ENCODE peak calls at places on chromosomes 3 and 15, in ten cellular contexts. One of them, this sample, is unnamed.

GRCh38 chr3:152470095-152470494 is 201.4 kb downstream of the MBNL1 start:
- DNase-seq in AG04450: no peak
- DNase-seq in psoas muscle: no peak
- DNase-seq in GM20000: no peak
- DNase-seq in mucosa of descending colon: no peak
- DNase-seq in esophagus muscularis mucosa: no peak
- DNase-seq in IMR-90: no peak
- DNase-seq in cardiac muscle cell: no peak
- DNase-seq in brain microvascular endothelial cell: no peak
- DNase-seq in endothelial cell: no peak
- DNase-seq in this sample: no peak

GRCh38 chr3:49019941-49020334 is 1.6 kb upstream of the DALRD3 start:
- DNase-seq in AG04450: no peak
- DNase-seq in psoas muscle: no peak
- DNase-seq in GM20000: no peak
- DNase-seq in mucosa of descending colon: no peak
- DNase-seq in esophagus muscularis mucosa: no peak
- DNase-seq in IMR-90: no peak
- DNase-seq in cardiac muscle cell: no peak
- DNase-seq in brain microvascular endothelial cell: no peak
- DNase-seq in endothelial cell: no peak
- DNase-seq in this sample: peak

GRCh38 chr3:62178739-62179600 is 194.4 kb downstream of the FEZF2 start:
- DNase-seq in AG04450: no peak
- DNase-seq in psoas muscle: no peak
- DNase-seq in GM20000: no peak
- DNase-seq in mucosa of descending colon: no peak
- DNase-seq in esophagus muscularis mucosa: no peak
- DNase-seq in IMR-90: no peak
- DNase-seq in cardiac muscle cell: no peak
- DNase-seq in brain microvascular endothelial cell: no peak
- DNase-seq in endothelial cell: no peak
- DNase-seq in this sample: no peak

GRCh38 chr15:56739964-56740640 is 6.8 kb upstream of the ZNF280D start:
- DNase-seq in AG04450: no peak
- DNase-seq in psoas muscle: no peak
- DNase-seq in GM20000: no peak
- DNase-seq in mucosa of descending colon: no peak
- DNase-seq in esophagus muscularis mucosa: no peak
- DNase-seq in IMR-90: no peak
- DNase-seq in cardiac muscle cell: no peak
- DNase-seq in brain microvascular endothelial cell: no peak
- DNase-seq in endothelial cell: no peak
- DNase-seq in this sample: no peak

GRCh38 chr15:65663521-65663920 is 41.8 kb downstream of the SLC24A1 start:
- DNase-seq in AG04450: no peak
- DNase-seq in psoas muscle: no peak
- DNase-seq in GM20000: no peak
- DNase-seq in mucosa of descending colon: no peak
- DNase-seq in esophagus muscularis mucosa: no peak
- DNase-seq in IMR-90: no peak
- DNase-seq in cardiac muscle cell: no peak
- DNase-seq in brain microvascular endothelial cell: no peak
- DNase-seq in endothelial cell: no peak
- DNase-seq in this sample: no peak

GRCh38 chr3:175187586-175187985 is 328.5 kb downstream of the NAALADL2 start:
- DNase-seq in AG04450: no peak
- DNase-seq in psoas muscle: no peak
- DNase-seq in GM20000: no peak
- DNase-seq in mucosa of descending colon: no peak
- DNase-seq in esophagus muscularis mucosa: no peak
- DNase-seq in IMR-90: peak
- DNase-seq in cardiac muscle cell: no peak
- DNase-seq in brain microvascular endothelial cell: no peak
- DNase-seq in endothelial cell: no peak
- DNase-seq in this sample: no peak

GRCh38 chr15:100778831-100779288 is 100.8 kb upstream of the ALDH1A3 start:
- DNase-seq in AG04450: no peak
- DNase-seq in psoas muscle: no peak
- DNase-seq in GM20000: no peak
- DNase-seq in mucosa of descending colon: no peak
- DNase-seq in esophagus muscularis mucosa: peak
- DNase-seq in IMR-90: no peak
- DNase-seq in cardiac muscle cell: no peak
- DNase-seq in brain microvascular endothelial cell: no peak
- DNase-seq in endothelial cell: no peak
- DNase-seq in this sample: no peak

GRCh38 chr3:39296197-39297077 is 16.6 kb upstream of the CX3CR1 start:
- DNase-seq in AG04450: no peak
- DNase-seq in psoas muscle: no peak
- DNase-seq in GM20000: no peak
- DNase-seq in mucosa of descending colon: no peak
- DNase-seq in esophagus muscularis mucosa: no peak
- DNase-seq in IMR-90: no peak
- DNase-seq in cardiac muscle cell: no peak
- DNase-seq in brain microvascular endothelial cell: no peak
- DNase-seq in endothelial cell: no peak
- DNase-seq in this sample: no peak

GRCh38 chr3:14915636-14916222 is 31.7 kb upstream of the NR2C2 start:
- DNase-seq in AG04450: no peak
- DNase-seq in psoas muscle: no peak
- DNase-seq in GM20000: no peak
- DNase-seq in mucosa of descending colon: no peak
- DNase-seq in esophagus muscularis mucosa: no peak
- DNase-seq in IMR-90: no peak
- DNase-seq in cardiac muscle cell: no peak
- DNase-seq in brain microvascular endothelial cell: no peak
- DNase-seq in endothelial cell: no peak
- DNase-seq in this sample: peak

DNA sequence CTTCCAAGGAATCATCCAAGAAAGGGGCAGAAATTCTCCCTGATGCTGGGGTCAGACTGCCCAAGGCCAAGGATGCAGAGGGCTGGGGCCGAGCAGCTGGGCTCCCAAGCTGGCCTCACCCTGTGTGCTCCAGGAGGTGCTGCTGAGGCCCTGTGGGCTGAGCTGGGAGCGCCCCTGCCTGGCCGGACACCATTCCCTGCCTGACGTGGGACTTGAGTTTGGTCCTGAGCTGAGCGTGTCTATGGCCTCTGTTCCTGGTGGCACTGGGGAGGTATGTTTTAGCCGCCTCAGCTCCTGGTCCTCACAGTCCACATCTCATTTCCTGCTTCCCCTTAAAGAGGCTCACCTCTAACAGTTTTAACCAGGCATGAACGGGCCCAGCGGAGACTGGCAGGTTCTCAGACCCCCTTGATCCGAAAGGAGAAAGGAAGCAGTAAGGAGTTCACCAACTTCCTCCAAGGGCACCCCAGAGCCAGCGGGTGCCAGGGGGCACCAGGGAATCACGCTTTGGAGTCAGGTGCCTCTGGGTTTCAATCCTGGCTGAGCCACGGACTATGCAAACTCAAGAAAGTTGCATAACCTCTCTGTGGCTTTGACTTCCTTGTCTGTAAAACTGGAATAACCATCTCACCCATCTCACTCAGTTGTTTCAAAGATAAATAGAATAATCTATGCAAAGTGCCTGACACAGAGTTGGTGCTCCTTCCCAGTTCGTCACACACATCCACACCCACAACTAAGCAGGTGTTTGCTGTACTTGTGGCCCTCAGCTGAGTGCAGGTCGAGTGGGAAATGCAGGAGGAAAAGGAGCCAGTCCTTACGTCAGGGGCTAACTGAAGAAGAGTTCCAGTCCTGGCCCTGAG is 48.6 kb downstream of the SLC12A8 start:
- DNase-seq in AG04450: no peak
- DNase-seq in psoas muscle: no peak
- DNase-seq in GM20000: no peak
- DNase-seq in mucosa of descending colon: peak
- DNase-seq in esophagus muscularis mucosa: no peak
- DNase-seq in IMR-90: no peak
- DNase-seq in cardiac muscle cell: peak
- DNase-seq in brain microvascular endothelial cell: no peak
- DNase-seq in endothelial cell: no peak
- DNase-seq in this sample: peak
- TF ChIP-seq CTCF in AG04450: no peak
- TF ChIP-seq CTCF in psoas muscle: no peak
- TF ChIP-seq CTCF in GM20000: no peak
- TF ChIP-seq CTCF in mucosa of descending colon: no peak
- TF ChIP-seq CTCF in esophagus muscularis mucosa: no peak
- TF ChIP-seq CTCF in IMR-90: peak
- TF ChIP-seq CTCF in cardiac muscle cell: peak
- TF ChIP-seq CTCF in brain microvascular endothelial cell: peak
- TF ChIP-seq CTCF in endothelial cell: no peak
- TF ChIP-seq CTCF in this sample: no peak

DNA sequence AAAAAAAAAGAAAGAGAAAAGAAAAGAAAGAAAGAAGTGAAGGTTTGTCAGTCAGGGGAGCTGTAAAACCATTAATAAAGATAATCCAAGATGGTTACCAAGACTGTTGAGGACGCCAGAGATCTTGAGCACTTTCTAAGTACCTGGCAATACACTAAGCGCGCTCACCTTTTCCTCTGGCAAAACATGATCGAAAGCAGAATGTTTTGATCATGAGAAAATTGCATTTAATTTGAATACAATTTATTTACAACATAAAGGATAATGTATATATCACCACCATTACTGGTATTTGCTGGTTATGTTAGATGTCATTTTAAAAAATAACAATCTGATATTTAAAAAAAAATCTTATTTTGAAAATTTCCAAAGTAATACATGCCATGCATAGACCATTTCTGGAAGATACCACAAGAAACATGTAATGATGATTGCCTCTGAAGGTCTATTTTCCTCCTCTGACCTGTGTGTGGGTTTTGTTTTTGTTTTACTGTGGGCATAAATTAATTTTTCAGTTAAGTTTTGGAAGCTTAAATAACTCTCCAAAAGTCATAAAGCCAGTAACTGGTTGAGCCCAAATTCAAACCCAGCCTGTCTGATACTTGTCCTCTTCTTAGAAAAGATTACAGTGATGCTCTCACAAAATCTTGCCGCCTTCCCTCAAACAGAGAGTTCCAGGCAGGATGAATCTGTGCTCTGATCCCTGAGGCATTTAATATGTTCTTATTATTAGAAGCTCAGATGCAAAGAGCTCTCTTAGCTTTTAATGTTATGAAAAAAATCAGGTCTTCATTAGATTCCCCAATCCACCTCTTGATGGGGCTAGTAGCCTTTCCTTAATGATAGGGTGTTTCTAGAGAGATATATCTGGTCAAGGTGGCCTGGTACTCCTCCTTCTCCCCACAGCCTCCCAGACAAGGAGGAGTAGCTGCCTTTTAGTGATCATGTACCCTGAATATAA is 2.0 kb downstream of the B2M start:
- DNase-seq in AG04450: no peak
- DNase-seq in psoas muscle: no peak
- DNase-seq in GM20000: no peak
- DNase-seq in mucosa of descending colon: no peak
- DNase-seq in esophagus muscularis mucosa: no peak
- DNase-seq in IMR-90: peak
- DNase-seq in cardiac muscle cell: no peak
- DNase-seq in brain microvascular endothelial cell: no peak
- DNase-seq in endothelial cell: no peak
- DNase-seq in this sample: no peak
- TF ChIP-seq CTCF in AG04450: peak
- TF ChIP-seq CTCF in psoas muscle: peak
- TF ChIP-seq CTCF in GM20000: no peak
- TF ChIP-seq CTCF in mucosa of descending colon: no peak
- TF ChIP-seq CTCF in esophagus muscularis mucosa: peak
- TF ChIP-seq CTCF in IMR-90: peak
- TF ChIP-seq CTCF in cardiac muscle cell: peak
- TF ChIP-seq CTCF in brain microvascular endothelial cell: peak
- TF ChIP-seq CTCF in endothelial cell: no peak
- TF ChIP-seq CTCF in this sample: no peak

DNA sequence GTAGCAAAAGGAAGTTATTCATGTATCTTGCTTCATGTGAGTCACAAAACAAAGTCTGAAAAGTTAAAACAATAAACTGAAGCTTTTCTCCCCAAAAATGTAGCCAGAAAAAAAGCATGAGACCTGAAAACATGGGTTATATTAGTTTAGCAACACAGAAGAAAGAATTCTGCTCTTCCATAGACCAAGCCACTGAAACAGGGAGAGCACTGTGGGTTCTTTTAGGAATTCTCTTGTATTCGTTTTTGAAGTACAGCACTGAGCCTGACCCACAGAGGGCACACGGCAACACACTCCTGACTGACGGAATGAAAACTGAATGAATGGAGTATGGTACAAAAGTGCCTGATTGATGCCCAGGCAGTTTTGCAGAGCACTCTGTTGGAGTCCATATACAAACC is 66.6 kb downstream of the TM4SF4 start:
- DNase-seq in AG04450: no peak
- DNase-seq in psoas muscle: no peak
- DNase-seq in GM20000: no peak
- DNase-seq in mucosa of descending colon: no peak
- DNase-seq in esophagus muscularis mucosa: no peak
- DNase-seq in IMR-90: peak
- DNase-seq in cardiac muscle cell: no peak
- DNase-seq in brain microvascular endothelial cell: peak
- DNase-seq in endothelial cell: no peak
- DNase-seq in this sample: peak
- TF ChIP-seq CTCF in AG04450: peak
- TF ChIP-seq CTCF in psoas muscle: no peak
- TF ChIP-seq CTCF in GM20000: no peak
- TF ChIP-seq CTCF in mucosa of descending colon: no peak
- TF ChIP-seq CTCF in esophagus muscularis mucosa: no peak
- TF ChIP-seq CTCF in IMR-90: peak
- TF ChIP-seq CTCF in cardiac muscle cell: peak
- TF ChIP-seq CTCF in brain microvascular endothelial cell: peak
- TF ChIP-seq CTCF in endothelial cell: no peak
- TF ChIP-seq CTCF in this sample: peak

GRCh38 chr3:36957862-36958686 is 13.2 kb upstream of the TRANK1 start:
- DNase-seq in AG04450: peak
- DNase-seq in psoas muscle: no peak
- DNase-seq in GM20000: no peak
- DNase-seq in mucosa of descending colon: no peak
- DNase-seq in esophagus muscularis mucosa: no peak
- DNase-seq in IMR-90: peak
- DNase-seq in cardiac muscle cell: no peak
- DNase-seq in brain microvascular endothelial cell: peak
- DNase-seq in endothelial cell: no peak
- DNase-seq in this sample: no peak

GRCh38 chr3:36956155-36956554 is 11.3 kb upstream of the TRANK1 start:
- DNase-seq in AG04450: no peak
- DNase-seq in psoas muscle: no peak
- DNase-seq in GM20000: no peak
- DNase-seq in mucosa of descending colon: no peak
- DNase-seq in esophagus muscularis mucosa: no peak
- DNase-seq in IMR-90: no peak
- DNase-seq in cardiac muscle cell: no peak
- DNase-seq in brain microvascular endothelial cell: no peak
- DNase-seq in endothelial cell: no peak
- DNase-seq in this sample: no peak

GRCh38 chr3:36959821-36960220 is 15.0 kb upstream of the TRANK1 start:
- DNase-seq in AG04450: no peak
- DNase-seq in psoas muscle: no peak
- DNase-seq in GM20000: no peak
- DNase-seq in mucosa of descending colon: no peak
- DNase-seq in esophagus muscularis mucosa: no peak
- DNase-seq in IMR-90: no peak
- DNase-seq in cardiac muscle cell: no peak
- DNase-seq in brain microvascular endothelial cell: no peak
- DNase-seq in endothelial cell: no peak
- DNase-seq in this sample: no peak

GRCh38 chr3:36954452-36955134 is 9.7 kb upstream of the TRANK1 start:
- DNase-seq in AG04450: no peak
- DNase-seq in psoas muscle: no peak
- DNase-seq in GM20000: no peak
- DNase-seq in mucosa of descending colon: no peak
- DNase-seq in esophagus muscularis mucosa: no peak
- DNase-seq in IMR-90: peak
- DNase-seq in cardiac muscle cell: no peak
- DNase-seq in brain microvascular endothelial cell: no peak
- DNase-seq in endothelial cell: no peak
- DNase-seq in this sample: no peak

GRCh38 chr3:36957072-36957471 is 12.2 kb upstream of the TRANK1 start:
- DNase-seq in AG04450: no peak
- DNase-seq in psoas muscle: no peak
- DNase-seq in GM20000: no peak
- DNase-seq in mucosa of descending colon: no peak
- DNase-seq in esophagus muscularis mucosa: no peak
- DNase-seq in IMR-90: no peak
- DNase-seq in cardiac muscle cell: no peak
- DNase-seq in brain microvascular endothelial cell: no peak
- DNase-seq in endothelial cell: no peak
- DNase-seq in this sample: no peak
- TF ChIP-seq CTCF in AG04450: no peak
- TF ChIP-seq CTCF in psoas muscle: no peak
- TF ChIP-seq CTCF in GM20000: no peak
- TF ChIP-seq CTCF in mucosa of descending colon: no peak
- TF ChIP-seq CTCF in esophagus muscularis mucosa: no peak
- TF ChIP-seq CTCF in IMR-90: no peak
- TF ChIP-seq CTCF in cardiac muscle cell: peak
- TF ChIP-seq CTCF in brain microvascular endothelial cell: peak
- TF ChIP-seq CTCF in endothelial cell: peak
- TF ChIP-seq CTCF in this sample: no peak